ENCODE peak calls at places on chromosomes 5 and 9, in four cellular contexts. One of them, this sample, is unnamed.

GRCh38 chr5:149210229-149210628 is 61.4 kb upstream of the AFAP1L1 start:
- DNase-seq in endothelial cell: no peak
- DNase-seq in T-helper 2 cell: no peak
- DNase-seq in NCI-H1417: no peak
- DNase-seq in this sample: no peak

GRCh38 chr9:78312125-78312524 is 15.2 kb downstream of the PSAT1 start:
- DNase-seq in NCI-H1417: no peak
- DNase-seq in endothelial cell: no peak
- DNase-seq in T-helper 2 cell: no peak
- DNase-seq in this sample: no peak

GRCh38 chr9:131754846-131755245 is 15.0 kb upstream of the RAPGEF1 start:
- DNase-seq in NCI-H1417: peak; percentile 16
- DNase-seq in endothelial cell: no peak
- DNase-seq in T-helper 2 cell: no peak
- DNase-seq in this sample: no peak

GRCh38 chr5:502325-503079 is 21.7 kb downstream of the SLC9A3 start:
- DNase-seq in endothelial cell: no peak
- DNase-seq in NCI-H1417: no peak
- DNase-seq in T-helper 2 cell: no peak
- DNase-seq in this sample: no peak

GRCh38 chr5:148569948-148570347 is 84.4 kb downstream of the HTR4 start:
- DNase-seq in NCI-H1417: no peak
- DNase-seq in endothelial cell: no peak
- DNase-seq in T-helper 2 cell: no peak
- DNase-seq in this sample: no peak

GRCh38 chr9:8895498-8896224 is 1096.1 kb upstream of the DMAC1 start:
- DNase-seq in endothelial cell: peak; percentile 6
- DNase-seq in NCI-H1417: peak; percentile 61
- DNase-seq in T-helper 2 cell: peak; percentile 12
- DNase-seq in this sample: no peak

GRCh38 chr5:139644646-139645494 is 3.3 kb upstream of the CXXC5 start:
- DNase-seq in endothelial cell: no peak
- DNase-seq in T-helper 2 cell: no peak
- DNase-seq in NCI-H1417: no peak
- DNase-seq in this sample: no peak

GRCh38 chr5:27217977-27218376 is 179.6 kb upstream of the CDH9 start:
- DNase-seq in endothelial cell: no peak
- DNase-seq in T-helper 2 cell: no peak
- DNase-seq in NCI-H1417: no peak
- DNase-seq in this sample: no peak

GRCh38 chr9:82777366-82777765 is 285.6 kb downstream of the RASEF start:
- DNase-seq in T-helper 2 cell: no peak
- DNase-seq in NCI-H1417: no peak
- DNase-seq in endothelial cell: no peak
- DNase-seq in this sample: no peak

GRCh38 chr5:123440456-123440855 is 17.3 kb upstream of the CEP120 start:
- DNase-seq in endothelial cell: no peak
- DNase-seq in T-helper 2 cell: no peak
- DNase-seq in NCI-H1417: no peak
- DNase-seq in this sample: no peak

GRCh38 chr5:119178435-119178834 is 107.5 kb downstream of the DMXL1 start:
- DNase-seq in T-helper 2 cell: no peak
- DNase-seq in endothelial cell: no peak
- DNase-seq in NCI-H1417: no peak
- DNase-seq in this sample: no peak

GRCh38 chr9:121478816-121479676 is 20.6 kb downstream of the GGTA1 start:
- DNase-seq in T-helper 2 cell: no peak
- DNase-seq in NCI-H1417: no peak
- DNase-seq in endothelial cell: no peak
- DNase-seq in this sample: no peak

GRCh38 chr5:138953370-138954256 is 78.5 kb upstream of the LRRTM2 start:
- DNase-seq in T-helper 2 cell: peak; percentile 48
- DNase-seq in NCI-H1417: peak; percentile 76
- DNase-seq in endothelial cell: no peak
- DNase-seq in this sample: peak; percentile 5

GRCh38 chr9:130662927-130663257 is 1.5 kb upstream of the PRDM12 start:
- DNase-seq in T-helper 2 cell: no peak
- DNase-seq in endothelial cell: no peak
- DNase-seq in NCI-H1417: peak; percentile 43
- DNase-seq in this sample: no peak

GRCh38 chr9:137025120-137025966 is 2.7 kb downstream of the ABCA2 start:
- DNase-seq in NCI-H1417: peak; percentile 98
- DNase-seq in endothelial cell: no peak
- DNase-seq in T-helper 2 cell: no peak
- DNase-seq in this sample: no peak

GRCh38 chr5:122849746-122850145 is 4.3 kb downstream of the SNX24 start:
- DNase-seq in endothelial cell: no peak
- DNase-seq in T-helper 2 cell: no peak
- DNase-seq in NCI-H1417: no peak
- DNase-seq in this sample: no peak

GRCh38 chr9:86099695-86100364 is 472 bp upstream of the GOLM1 start:
- DNase-seq in T-helper 2 cell: peak; percentile 42
- DNase-seq in endothelial cell: peak; percentile 15
- DNase-seq in NCI-H1417: peak; percentile 82
- DNase-seq in this sample: no peak

GRCh38 chr5:1292139-1292538 is 2.7 kb downstream of the TERT start:
- DNase-seq in T-helper 2 cell: no peak
- DNase-seq in endothelial cell: no peak
- DNase-seq in NCI-H1417: peak; percentile 64
- DNase-seq in this sample: no peak

GRCh38 chr9:122053951-122054350 is 39.2 kb downstream of the TTLL11 start:
- DNase-seq in T-helper 2 cell: no peak
- DNase-seq in endothelial cell: no peak
- DNase-seq in NCI-H1417: no peak
- DNase-seq in this sample: no peak

GRCh38 chr5:775960-776861 is 8.3 kb downstream of the ZDHHC11B start:
- DNase-seq in NCI-H1417: no peak
- DNase-seq in endothelial cell: no peak
- DNase-seq in T-helper 2 cell: no peak
- DNase-seq in this sample: no peak

GRCh38 chr5:77958642-77959315 is 182.6 kb upstream of the TBCA start:
- DNase-seq in endothelial cell: no peak
- DNase-seq in T-helper 2 cell: no peak
- DNase-seq in NCI-H1417: no peak
- DNase-seq in this sample: no peak

GRCh38 chr9:27086818-27087680 is 22.0 kb upstream of the TEK start:
- DNase-seq in T-helper 2 cell: no peak
- DNase-seq in endothelial cell: no peak
- DNase-seq in NCI-H1417: no peak
- DNase-seq in this sample: no peak

GRCh38 chr9:89408628-89409101 is 89.2 kb downstream of the SEMA4D start:
- DNase-seq in NCI-H1417: no peak
- DNase-seq in T-helper 2 cell: peak; percentile 94
- DNase-seq in endothelial cell: no peak
- DNase-seq in this sample: peak; percentile 80

GRCh38 chr5:101605700-101606099 is 690.4 kb downstream of the SLCO4C1 start:
- DNase-seq in NCI-H1417: no peak
- DNase-seq in endothelial cell: no peak
- DNase-seq in T-helper 2 cell: no peak
- DNase-seq in this sample: no peak

GRCh38 chr5:119629339-119629738 is at the start of gene FAM170A:
- DNase-seq in NCI-H1417: no peak
- DNase-seq in T-helper 2 cell: no peak
- DNase-seq in endothelial cell: no peak
- DNase-seq in this sample: no peak

GRCh38 chr9:121822093-121823085 is 171.0 kb downstream of the DAB2IP start:
- DNase-seq in endothelial cell: no peak
- DNase-seq in NCI-H1417: peak; percentile 94
- DNase-seq in T-helper 2 cell: no peak
- DNase-seq in this sample: no peak

GRCh38 chr9:109035684-109036423 is 22.6 kb upstream of the CTNNAL1 start:
- DNase-seq in endothelial cell: no peak
- DNase-seq in T-helper 2 cell: no peak
- DNase-seq in NCI-H1417: no peak
- DNase-seq in this sample: no peak

GRCh38 chr9:113479150-113479761 is 15.7 kb downstream of the RGS3 start:
- DNase-seq in T-helper 2 cell: peak; percentile 74
- DNase-seq in endothelial cell: no peak
- DNase-seq in NCI-H1417: no peak
- DNase-seq in this sample: no peak

GRCh38 chr9:85569988-85570387 is 171.8 kb downstream of the AGTPBP1 start:
- DNase-seq in T-helper 2 cell: no peak
- DNase-seq in NCI-H1417: no peak
- DNase-seq in endothelial cell: no peak
- DNase-seq in this sample: no peak

GRCh38 chr5:63145167-63145566 is 566.5 kb downstream of the LRRC70 start:
- DNase-seq in NCI-H1417: no peak
- DNase-seq in endothelial cell: no peak
- DNase-seq in T-helper 2 cell: no peak
- DNase-seq in this sample: no peak

GRCh38 chr5:116652196-116652729 is 77.6 kb upstream of the SEMA6A start:
- DNase-seq in NCI-H1417: peak; percentile 13
- DNase-seq in endothelial cell: no peak
- DNase-seq in T-helper 2 cell: no peak
- DNase-seq in this sample: no peak

GRCh38 chr5:10988637-10989036 is 227.6 kb upstream of the DAP start:
- DNase-seq in endothelial cell: no peak
- DNase-seq in NCI-H1417: no peak
- DNase-seq in T-helper 2 cell: no peak
- DNase-seq in this sample: no peak

GRCh38 chr5:165304193-165304820 is 1798.9 kb downstream of the MAT2B start:
- DNase-seq in NCI-H1417: no peak
- DNase-seq in endothelial cell: no peak
- DNase-seq in T-helper 2 cell: no peak
- DNase-seq in this sample: no peak

GRCh38 chr9:126915281-126915816 is 767 bp downstream of the RALGPS1 start:
- DNase-seq in NCI-H1417: peak; percentile 87
- DNase-seq in endothelial cell: no peak
- DNase-seq in T-helper 2 cell: peak; percentile 7
- DNase-seq in this sample: peak; percentile 12

GRCh38 chr5:67350600-67351315 is 154.2 kb upstream of the CD180 start:
- DNase-seq in endothelial cell: no peak
- DNase-seq in T-helper 2 cell: peak; percentile 74
- DNase-seq in NCI-H1417: peak; percentile 80
- DNase-seq in this sample: peak; percentile 24

GRCh38 chr9:1454211-1454979 is 404.2 kb downstream of the DMRT2 start:
- DNase-seq in NCI-H1417: no peak
- DNase-seq in endothelial cell: no peak
- DNase-seq in T-helper 2 cell: no peak
- DNase-seq in this sample: no peak